ENCODE peak calls at places on chromosome 17, in five cellular contexts. One of them, this sample, is unnamed.

GRCh38 chr17:13182450-13182849 is 164.6 kb upstream of the ELAC2 start:
- DNase-seq in islet precursor cell: no peak
- DNase-seq in stimulated activated CD4-positive, alpha-beta T cell treated with anti-CD3 and anti-CD28 coated beads, TNF-alpha, amount 100 ng/mL, for 1 hour: no peak
- DNase-seq in fibroblast of the aortic adventitia: no peak
- DNase-seq in CD4-positive, alpha-beta T cell: no peak
- DNase-seq in this sample: no peak

GRCh38 chr17:205176-205538 is 23.7 kb upstream of the DOC2B start:
- DNase-seq in islet precursor cell: no peak
- DNase-seq in stimulated activated CD4-positive, alpha-beta T cell treated with anti-CD3 and anti-CD28 coated beads, TNF-alpha, amount 100 ng/mL, for 1 hour: no peak
- DNase-seq in fibroblast of the aortic adventitia: no peak
- DNase-seq in CD4-positive, alpha-beta T cell: no peak
- DNase-seq in this sample: no peak

GRCh38 chr17:41917192-41917591 is 1.6 kb downstream of the ACLY start:
- DNase-seq in islet precursor cell: no peak
- DNase-seq in stimulated activated CD4-positive, alpha-beta T cell treated with anti-CD3 and anti-CD28 coated beads, TNF-alpha, amount 100 ng/mL, for 1 hour: no peak
- DNase-seq in fibroblast of the aortic adventitia: peak; percentile 77
- DNase-seq in CD4-positive, alpha-beta T cell: no peak
- DNase-seq in this sample: no peak

GRCh38 chr17:5500247-5500803 is 14.0 kb downstream of the MIS12 start:
- DNase-seq in islet precursor cell: no peak
- DNase-seq in stimulated activated CD4-positive, alpha-beta T cell treated with anti-CD3 and anti-CD28 coated beads, TNF-alpha, amount 100 ng/mL, for 1 hour: no peak
- DNase-seq in fibroblast of the aortic adventitia: no peak
- DNase-seq in CD4-positive, alpha-beta T cell: no peak
- DNase-seq in this sample: no peak

GRCh38 chr17:50516980-50517379 is 8.7 kb downstream of the MYCBPAP start:
- DNase-seq in islet precursor cell: no peak
- DNase-seq in stimulated activated CD4-positive, alpha-beta T cell treated with anti-CD3 and anti-CD28 coated beads, TNF-alpha, amount 100 ng/mL, for 1 hour: no peak
- DNase-seq in fibroblast of the aortic adventitia: no peak
- DNase-seq in CD4-positive, alpha-beta T cell: no peak
- DNase-seq in this sample: no peak

GRCh38 chr17:13428611-13429042 is 173.1 kb downstream of the HS3ST3A1 start:
- DNase-seq in islet precursor cell: no peak
- DNase-seq in stimulated activated CD4-positive, alpha-beta T cell treated with anti-CD3 and anti-CD28 coated beads, TNF-alpha, amount 100 ng/mL, for 1 hour: no peak
- DNase-seq in fibroblast of the aortic adventitia: peak; percentile 26
- DNase-seq in CD4-positive, alpha-beta T cell: no peak
- DNase-seq in this sample: no peak

GRCh38 chr17:50872710-50873424 is 6.7 kb upstream of the TOB1 start:
- DNase-seq in islet precursor cell: peak; percentile 41
- DNase-seq in stimulated activated CD4-positive, alpha-beta T cell treated with anti-CD3 and anti-CD28 coated beads, TNF-alpha, amount 100 ng/mL, for 1 hour: no peak
- DNase-seq in fibroblast of the aortic adventitia: peak; percentile 84
- DNase-seq in CD4-positive, alpha-beta T cell: peak; percentile 24
- DNase-seq in this sample: no peak

GRCh38 chr17:71527311-71527710 is 593.5 kb upstream of the SOX9 start:
- DNase-seq in islet precursor cell: no peak
- DNase-seq in stimulated activated CD4-positive, alpha-beta T cell treated with anti-CD3 and anti-CD28 coated beads, TNF-alpha, amount 100 ng/mL, for 1 hour: no peak
- DNase-seq in fibroblast of the aortic adventitia: no peak
- DNase-seq in CD4-positive, alpha-beta T cell: no peak
- DNase-seq in this sample: no peak

GRCh38 chr17:8698142-8699050 is 46.2 kb downstream of the CCDC42 start:
- DNase-seq in islet precursor cell: peak; percentile 83
- DNase-seq in stimulated activated CD4-positive, alpha-beta T cell treated with anti-CD3 and anti-CD28 coated beads, TNF-alpha, amount 100 ng/mL, for 1 hour: no peak
- DNase-seq in fibroblast of the aortic adventitia: peak; percentile 88
- DNase-seq in CD4-positive, alpha-beta T cell: no peak
- DNase-seq in this sample: no peak

GRCh38 chr17:80348551-80349436 is 66.2 kb upstream of the ENDOV start:
- DNase-seq in islet precursor cell: no peak
- DNase-seq in stimulated activated CD4-positive, alpha-beta T cell treated with anti-CD3 and anti-CD28 coated beads, TNF-alpha, amount 100 ng/mL, for 1 hour: no peak
- DNase-seq in fibroblast of the aortic adventitia: no peak
- DNase-seq in CD4-positive, alpha-beta T cell: no peak
- DNase-seq in this sample: no peak

GRCh38 chr17:31525801-31526549 is 134.5 kb downstream of the RAB11FIP4 start:
- DNase-seq in islet precursor cell: peak; percentile 79
- DNase-seq in stimulated activated CD4-positive, alpha-beta T cell treated with anti-CD3 and anti-CD28 coated beads, TNF-alpha, amount 100 ng/mL, for 1 hour: no peak
- DNase-seq in fibroblast of the aortic adventitia: no peak
- DNase-seq in CD4-positive, alpha-beta T cell: no peak
- DNase-seq in this sample: no peak

GRCh38 chr17:80414508-80414802 is 512 bp upstream of the ENDOV start:
- DNase-seq in islet precursor cell: no peak
- DNase-seq in stimulated activated CD4-positive, alpha-beta T cell treated with anti-CD3 and anti-CD28 coated beads, TNF-alpha, amount 100 ng/mL, for 1 hour: no peak
- DNase-seq in fibroblast of the aortic adventitia: no peak
- DNase-seq in CD4-positive, alpha-beta T cell: no peak
- DNase-seq in this sample: no peak

GRCh38 chr17:37802712-37803416 is 58.0 kb upstream of the HNF1B start:
- DNase-seq in islet precursor cell: no peak
- DNase-seq in stimulated activated CD4-positive, alpha-beta T cell treated with anti-CD3 and anti-CD28 coated beads, TNF-alpha, amount 100 ng/mL, for 1 hour: no peak
- DNase-seq in fibroblast of the aortic adventitia: peak; percentile 71
- DNase-seq in CD4-positive, alpha-beta T cell: no peak
- DNase-seq in this sample: no peak

GRCh38 chr17:78130439-78131101 is at the start of gene TMC8:
- DNase-seq in islet precursor cell: no peak
- DNase-seq in stimulated activated CD4-positive, alpha-beta T cell treated with anti-CD3 and anti-CD28 coated beads, TNF-alpha, amount 100 ng/mL, for 1 hour: peak; percentile 55
- DNase-seq in fibroblast of the aortic adventitia: no peak
- DNase-seq in CD4-positive, alpha-beta T cell: peak; percentile 76
- DNase-seq in this sample: peak; percentile 76

GRCh38 chr17:44970136-44970737 is 2.1 kb upstream of the C1QL1 start:
- DNase-seq in islet precursor cell: no peak
- DNase-seq in stimulated activated CD4-positive, alpha-beta T cell treated with anti-CD3 and anti-CD28 coated beads, TNF-alpha, amount 100 ng/mL, for 1 hour: no peak
- DNase-seq in fibroblast of the aortic adventitia: no peak
- DNase-seq in CD4-positive, alpha-beta T cell: no peak
- DNase-seq in this sample: no peak

GRCh38 chr17:81125573-81126081 is 39.7 kb upstream of the PVALEF start:
- DNase-seq in islet precursor cell: no peak
- DNase-seq in stimulated activated CD4-positive, alpha-beta T cell treated with anti-CD3 and anti-CD28 coated beads, TNF-alpha, amount 100 ng/mL, for 1 hour: no peak
- DNase-seq in fibroblast of the aortic adventitia: no peak
- DNase-seq in CD4-positive, alpha-beta T cell: no peak
- DNase-seq in this sample: no peak

GRCh38 chr17:52790359-52790955 is 631.9 kb upstream of the CA10 start:
- DNase-seq in islet precursor cell: peak; percentile 52
- DNase-seq in stimulated activated CD4-positive, alpha-beta T cell treated with anti-CD3 and anti-CD28 coated beads, TNF-alpha, amount 100 ng/mL, for 1 hour: no peak
- DNase-seq in fibroblast of the aortic adventitia: no peak
- DNase-seq in CD4-positive, alpha-beta T cell: no peak
- DNase-seq in this sample: no peak

GRCh38 chr17:29546834-29547233 is 20.0 kb downstream of the ABHD15 start:
- DNase-seq in islet precursor cell: no peak
- DNase-seq in stimulated activated CD4-positive, alpha-beta T cell treated with anti-CD3 and anti-CD28 coated beads, TNF-alpha, amount 100 ng/mL, for 1 hour: no peak
- DNase-seq in fibroblast of the aortic adventitia: peak; percentile 53
- DNase-seq in CD4-positive, alpha-beta T cell: no peak
- DNase-seq in this sample: no peak

GRCh38 chr17:60538726-60539125 is 12.7 kb upstream of the APPBP2 start:
- DNase-seq in islet precursor cell: no peak
- DNase-seq in stimulated activated CD4-positive, alpha-beta T cell treated with anti-CD3 and anti-CD28 coated beads, TNF-alpha, amount 100 ng/mL, for 1 hour: no peak
- DNase-seq in fibroblast of the aortic adventitia: no peak
- DNase-seq in CD4-positive, alpha-beta T cell: no peak
- DNase-seq in this sample: no peak

GRCh38 chr17:62631936-62632924 is 4.8 kb downstream of the MRC2 start:
- DNase-seq in islet precursor cell: peak; percentile 51
- DNase-seq in stimulated activated CD4-positive, alpha-beta T cell treated with anti-CD3 and anti-CD28 coated beads, TNF-alpha, amount 100 ng/mL, for 1 hour: no peak
- DNase-seq in fibroblast of the aortic adventitia: no peak
- DNase-seq in CD4-positive, alpha-beta T cell: no peak
- DNase-seq in this sample: no peak

GRCh38 chr17:40342575-40343058 is 21.9 kb downstream of the GJD3 start:
- DNase-seq in islet precursor cell: no peak
- DNase-seq in stimulated activated CD4-positive, alpha-beta T cell treated with anti-CD3 and anti-CD28 coated beads, TNF-alpha, amount 100 ng/mL, for 1 hour: no peak
- DNase-seq in fibroblast of the aortic adventitia: no peak
- DNase-seq in CD4-positive, alpha-beta T cell: no peak
- DNase-seq in this sample: no peak

GRCh38 chr17:10843806-10844205 is 5.9 kb upstream of the PIRT start:
- DNase-seq in islet precursor cell: peak; percentile 80
- DNase-seq in stimulated activated CD4-positive, alpha-beta T cell treated with anti-CD3 and anti-CD28 coated beads, TNF-alpha, amount 100 ng/mL, for 1 hour: no peak
- DNase-seq in fibroblast of the aortic adventitia: no peak
- DNase-seq in CD4-positive, alpha-beta T cell: no peak
- DNase-seq in this sample: no peak

GRCh38 chr17:74777884-74778490 is 1.8 kb upstream of the NAT9 start:
- DNase-seq in islet precursor cell: no peak
- DNase-seq in stimulated activated CD4-positive, alpha-beta T cell treated with anti-CD3 and anti-CD28 coated beads, TNF-alpha, amount 100 ng/mL, for 1 hour: no peak
- DNase-seq in fibroblast of the aortic adventitia: no peak
- DNase-seq in CD4-positive, alpha-beta T cell: no peak
- DNase-seq in this sample: no peak

GRCh38 chr17:16013943-16014407 is 14.4 kb downstream of the TTC19 start:
- DNase-seq in islet precursor cell: peak; percentile 76
- DNase-seq in stimulated activated CD4-positive, alpha-beta T cell treated with anti-CD3 and anti-CD28 coated beads, TNF-alpha, amount 100 ng/mL, for 1 hour: no peak
- DNase-seq in fibroblast of the aortic adventitia: peak; percentile 82
- DNase-seq in CD4-positive, alpha-beta T cell: no peak
- DNase-seq in this sample: no peak

GRCh38 chr17:42380935-42381334 is 7.3 kb downstream of the STAT3 start:
- DNase-seq in islet precursor cell: no peak
- DNase-seq in stimulated activated CD4-positive, alpha-beta T cell treated with anti-CD3 and anti-CD28 coated beads, TNF-alpha, amount 100 ng/mL, for 1 hour: no peak
- DNase-seq in fibroblast of the aortic adventitia: no peak
- DNase-seq in CD4-positive, alpha-beta T cell: no peak
- DNase-seq in this sample: no peak

GRCh38 chr17:28711723-28712036 is at the start of gene PROCA1:
- DNase-seq in islet precursor cell: no peak
- DNase-seq in stimulated activated CD4-positive, alpha-beta T cell treated with anti-CD3 and anti-CD28 coated beads, TNF-alpha, amount 100 ng/mL, for 1 hour: no peak
- DNase-seq in fibroblast of the aortic adventitia: no peak
- DNase-seq in CD4-positive, alpha-beta T cell: no peak
- DNase-seq in this sample: peak; percentile 40

GRCh38 chr17:48123111-48123510 is 15.5 kb downstream of the SNX11 start:
- DNase-seq in islet precursor cell: no peak
- DNase-seq in stimulated activated CD4-positive, alpha-beta T cell treated with anti-CD3 and anti-CD28 coated beads, TNF-alpha, amount 100 ng/mL, for 1 hour: no peak
- DNase-seq in fibroblast of the aortic adventitia: no peak
- DNase-seq in CD4-positive, alpha-beta T cell: no peak
- DNase-seq in this sample: no peak

GRCh38 chr17:68101992-68102758 is 66.6 kb downstream of the KPNA2 start:
- DNase-seq in islet precursor cell: peak; percentile 73
- DNase-seq in stimulated activated CD4-positive, alpha-beta T cell treated with anti-CD3 and anti-CD28 coated beads, TNF-alpha, amount 100 ng/mL, for 1 hour: no peak
- DNase-seq in fibroblast of the aortic adventitia: peak; percentile 6
- DNase-seq in CD4-positive, alpha-beta T cell: no peak
- DNase-seq in this sample: peak; percentile 25

GRCh38 chr17:58352843-58353719 is 1.1 kb upstream of the SUPT4H1 start:
- DNase-seq in islet precursor cell: peak; percentile 76
- DNase-seq in stimulated activated CD4-positive, alpha-beta T cell treated with anti-CD3 and anti-CD28 coated beads, TNF-alpha, amount 100 ng/mL, for 1 hour: no peak
- DNase-seq in fibroblast of the aortic adventitia: peak; percentile 36
- DNase-seq in CD4-positive, alpha-beta T cell: no peak
- DNase-seq in this sample: no peak